ENCODE peak calls at places on chromosome 18, in five cellular contexts. One of them, this sample, is unnamed.

GRCh38 chr18:74268933-74269620 is 22.7 kb downstream of the CYB5A start:
- DNase-seq in spleen: no peak
- DNase-seq in adrenal gland: no peak
- DNase-seq in thyroid gland: no peak
- DNase-seq in uterus: no peak
- DNase-seq in this sample: no peak

GRCh38 chr18:79011300-79011870 is 31.8 kb downstream of the SALL3 start:
- DNase-seq in thyroid gland: no peak
- DNase-seq in uterus: no peak
- DNase-seq in adrenal gland: no peak
- DNase-seq in spleen: no peak
- DNase-seq in this sample: no peak

GRCh38 chr18:36083729-36084128 is 16.4 kb upstream of the RPRD1A start:
- DNase-seq in uterus: no peak
- DNase-seq in thyroid gland: no peak
- DNase-seq in adrenal gland: no peak
- DNase-seq in spleen: no peak
- DNase-seq in this sample: no peak

GRCh38 chr18:75592527-75592926 is 165.0 kb upstream of the SMIM21 start:
- DNase-seq in thyroid gland: no peak
- DNase-seq in adrenal gland: no peak
- DNase-seq in uterus: no peak
- DNase-seq in spleen: no peak
- DNase-seq in this sample: no peak

GRCh38 chr18:48933578-48934399 is 17.0 kb downstream of the SMAD7 start:
- DNase-seq in uterus: no peak
- DNase-seq in thyroid gland: peak
- DNase-seq in adrenal gland: no peak
- DNase-seq in spleen: peak
- DNase-seq in this sample: peak

GRCh38 chr18:57813245-57813644 is 10.1 kb upstream of the ATP8B1 start:
- DNase-seq in uterus: no peak
- DNase-seq in spleen: no peak
- DNase-seq in adrenal gland: no peak
- DNase-seq in thyroid gland: no peak
- DNase-seq in this sample: no peak

GRCh38 chr18:1062592-1062991 is 157.9 kb downstream of the ADCYAP1 start:
- DNase-seq in adrenal gland: no peak
- DNase-seq in thyroid gland: no peak
- DNase-seq in uterus: no peak
- DNase-seq in spleen: no peak
- DNase-seq in this sample: no peak

GRCh38 chr18:50560681-50561629 is 1.1 kb downstream of the MAPK4 start:
- DNase-seq in adrenal gland: peak
- DNase-seq in uterus: no peak
- DNase-seq in spleen: no peak
- DNase-seq in thyroid gland: peak
- DNase-seq in this sample: no peak

GRCh38 chr18:6836331-6836730 is 106.8 kb downstream of the ARHGAP28 start:
- DNase-seq in uterus: no peak
- DNase-seq in thyroid gland: no peak
- DNase-seq in spleen: no peak
- DNase-seq in adrenal gland: no peak
- DNase-seq in this sample: no peak

DNA sequence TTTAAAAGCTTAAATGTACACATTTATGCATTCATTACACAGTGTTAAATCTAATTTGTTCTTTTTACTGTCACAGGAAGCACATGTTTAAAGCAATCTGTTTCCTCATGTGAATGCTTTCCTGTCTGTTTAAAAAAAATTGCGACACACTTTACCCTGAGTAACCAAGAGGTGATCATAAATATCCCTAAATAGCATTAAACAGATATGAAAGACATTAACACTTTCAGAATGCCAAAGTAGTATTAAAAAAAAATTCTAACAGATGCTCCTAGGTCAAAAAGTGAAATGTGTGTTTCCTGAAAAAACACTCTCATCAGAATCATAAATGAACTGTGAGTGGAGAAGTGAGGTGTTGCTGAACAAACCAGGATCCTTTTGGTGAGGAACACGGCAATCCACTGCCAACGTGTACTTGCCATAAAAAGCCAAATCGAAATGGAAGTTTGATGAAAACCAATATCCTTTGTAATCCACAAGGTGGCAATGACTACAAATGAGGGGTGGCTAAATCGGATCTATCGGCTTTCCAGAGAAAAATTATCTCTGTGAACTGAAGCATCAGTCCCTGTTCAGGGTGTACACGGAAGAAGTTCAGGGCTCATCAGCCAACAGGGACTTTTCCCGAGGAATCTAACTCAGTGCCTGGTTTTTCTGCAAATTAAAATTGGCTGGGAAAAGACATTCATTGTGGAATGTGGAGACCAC is 248.9 kb downstream of the TCF4 start:
- DNase-seq in spleen: no peak
- DNase-seq in thyroid gland: no peak
- DNase-seq in adrenal gland: no peak
- DNase-seq in uterus: no peak
- DNase-seq in this sample: no peak
- TF ChIP-seq CTCF in spleen: no peak
- TF ChIP-seq CTCF in thyroid gland: no peak
- TF ChIP-seq CTCF in adrenal gland: peak
- TF ChIP-seq CTCF in uterus: no peak
- TF ChIP-seq CTCF in this sample: no peak

GRCh38 chr18:46601338-46601908 is 55.6 kb downstream of the LOXHD1 start:
- DNase-seq in adrenal gland: no peak
- DNase-seq in thyroid gland: no peak
- DNase-seq in spleen: no peak
- DNase-seq in uterus: no peak
- DNase-seq in this sample: no peak
- H3K4me3 ChIP-seq in adrenal gland: no peak
- H3K4me3 ChIP-seq in thyroid gland: no peak
- H3K4me3 ChIP-seq in spleen: no peak
- H3K4me3 ChIP-seq in uterus: no peak
- H3K4me3 ChIP-seq in this sample: no peak

GRCh38 chr18:59735269-59735860 is 38.1 kb upstream of the CCBE1 start:
- DNase-seq in adrenal gland: no peak
- DNase-seq in spleen: no peak
- DNase-seq in uterus: no peak
- DNase-seq in thyroid gland: peak
- DNase-seq in this sample: no peak

GRCh38 chr18:59736061-59736460 is 38.8 kb upstream of the CCBE1 start:
- DNase-seq in adrenal gland: no peak
- DNase-seq in uterus: no peak
- DNase-seq in thyroid gland: no peak
- DNase-seq in spleen: no peak
- DNase-seq in this sample: no peak

GRCh38 chr18:59733411-59733810 is 36.2 kb upstream of the CCBE1 start:
- DNase-seq in uterus: no peak
- DNase-seq in thyroid gland: no peak
- DNase-seq in adrenal gland: no peak
- DNase-seq in spleen: no peak
- DNase-seq in this sample: no peak

GRCh38 chr18:59740131-59740530 is 42.9 kb upstream of the CCBE1 start:
- DNase-seq in uterus: no peak
- DNase-seq in adrenal gland: no peak
- DNase-seq in thyroid gland: no peak
- DNase-seq in spleen: no peak
- DNase-seq in this sample: no peak

GRCh38 chr18:59737776-59738295 is 40.6 kb upstream of the CCBE1 start:
- DNase-seq in adrenal gland: no peak
- DNase-seq in spleen: no peak
- DNase-seq in thyroid gland: no peak
- DNase-seq in uterus: no peak
- DNase-seq in this sample: no peak
- TF ChIP-seq POLR2A in adrenal gland: no peak
- TF ChIP-seq POLR2A in spleen: no peak
- TF ChIP-seq POLR2A in thyroid gland: no peak
- TF ChIP-seq POLR2A in uterus: no peak
- TF ChIP-seq POLR2A in this sample: no peak

DNA sequence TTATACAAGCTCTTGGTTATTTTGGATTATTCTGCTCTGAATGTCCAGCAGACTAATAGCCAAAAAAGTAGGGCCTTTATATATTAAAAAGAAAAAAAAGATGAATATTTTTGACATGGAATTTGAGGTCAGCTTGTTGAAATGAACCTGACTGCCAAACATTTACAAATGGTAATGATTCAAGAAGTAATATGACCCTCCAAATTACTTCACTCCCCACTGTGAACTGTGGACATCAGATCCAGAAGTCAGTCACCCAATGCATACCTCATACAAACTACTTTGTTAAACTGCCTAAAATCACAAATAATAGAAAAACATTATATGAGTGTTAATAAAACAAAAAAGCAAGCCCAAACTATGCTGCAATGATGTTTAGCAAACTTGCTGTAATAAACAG is 10.0 kb downstream of the EPG5 start:
- DNase-seq in spleen: no peak
- DNase-seq in uterus: no peak
- DNase-seq in thyroid gland: no peak
- DNase-seq in adrenal gland: no peak
- DNase-seq in this sample: no peak
- TF ChIP-seq CTCF in spleen: no peak
- TF ChIP-seq CTCF in uterus: no peak
- TF ChIP-seq CTCF in thyroid gland: no peak
- TF ChIP-seq CTCF in adrenal gland: no peak
- TF ChIP-seq CTCF in this sample: no peak

DNA sequence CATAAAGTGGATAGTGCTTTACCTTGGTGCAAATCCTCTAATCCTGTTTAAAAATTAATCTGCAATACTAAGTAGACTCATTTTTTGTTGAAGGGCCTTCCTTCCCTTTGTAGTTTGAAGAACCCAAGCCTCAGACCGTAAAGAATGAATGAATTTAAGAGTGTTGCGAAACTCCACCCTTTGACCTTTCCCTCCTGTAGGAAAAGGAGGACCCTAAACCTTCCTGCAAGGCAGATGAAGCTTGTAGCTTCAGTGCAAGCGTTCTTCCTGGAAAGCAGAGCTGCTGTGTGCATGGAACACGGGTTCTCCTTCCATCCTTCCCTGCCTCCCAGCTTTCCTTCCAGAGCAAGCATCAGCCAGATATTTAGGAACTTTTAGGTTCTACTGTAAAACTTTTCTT is 1.7 kb downstream of the IMPA2 start:
- DNase-seq in adrenal gland: no peak
- DNase-seq in uterus: no peak
- DNase-seq in thyroid gland: no peak
- DNase-seq in spleen: no peak
- DNase-seq in this sample: no peak
- H3K4me3 ChIP-seq in adrenal gland: no peak
- H3K4me3 ChIP-seq in uterus: no peak
- H3K4me3 ChIP-seq in thyroid gland: no peak
- H3K4me3 ChIP-seq in spleen: no peak
- H3K4me3 ChIP-seq in this sample: no peak

GRCh38 chr18:34493099-34493544 is 217.0 kb upstream of the DTNA start:
- DNase-seq in spleen: peak
- DNase-seq in adrenal gland: peak
- DNase-seq in thyroid gland: peak
- DNase-seq in uterus: peak
- DNase-seq in this sample: peak
- TF ChIP-seq POLR2A in spleen: no peak
- TF ChIP-seq POLR2A in adrenal gland: no peak
- TF ChIP-seq POLR2A in thyroid gland: peak
- TF ChIP-seq POLR2A in uterus: no peak
- TF ChIP-seq POLR2A in this sample: no peak

DNA sequence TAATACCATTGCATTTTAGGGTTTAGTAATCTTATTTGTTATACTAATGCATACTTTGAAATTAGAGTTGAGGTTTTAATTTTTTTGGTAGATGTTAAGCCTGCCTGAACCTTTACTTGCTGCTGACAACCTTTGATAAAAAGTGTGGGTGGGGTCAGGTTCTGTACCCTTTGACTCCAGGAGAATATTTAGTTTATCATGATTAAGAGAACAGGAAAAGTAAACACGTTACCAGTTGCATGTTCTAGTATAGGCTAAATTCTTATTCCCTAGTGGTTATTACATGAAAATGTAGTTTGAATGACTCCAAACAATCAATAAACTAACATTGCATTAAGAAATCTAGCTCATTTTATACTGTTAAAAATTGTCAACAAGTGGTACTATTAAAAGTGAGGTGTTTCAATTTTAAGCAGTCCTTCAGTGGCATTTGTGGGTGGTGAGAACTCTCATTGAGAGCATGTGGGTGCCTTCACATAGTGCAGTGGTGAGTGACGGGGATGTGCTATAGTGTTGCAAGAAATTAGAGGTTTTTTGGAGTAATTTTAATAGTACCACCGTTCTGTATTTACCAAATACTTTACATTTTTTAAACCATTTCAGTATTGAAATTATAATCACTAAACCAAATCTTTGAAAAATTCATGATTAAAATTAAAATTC is 29.9 kb downstream of the PHLPP1 start:
- DNase-seq in uterus: no peak
- DNase-seq in adrenal gland: no peak
- DNase-seq in spleen: no peak
- DNase-seq in thyroid gland: no peak
- DNase-seq in this sample: no peak
- TF ChIP-seq CTCF in uterus: no peak
- TF ChIP-seq CTCF in adrenal gland: no peak
- TF ChIP-seq CTCF in spleen: no peak
- TF ChIP-seq CTCF in thyroid gland: no peak
- TF ChIP-seq CTCF in this sample: no peak

GRCh38 chr18:5490753-5491240 is 53.0 kb downstream of the EPB41L3 start:
- DNase-seq in thyroid gland: no peak
- DNase-seq in spleen: no peak
- DNase-seq in uterus: no peak
- DNase-seq in adrenal gland: no peak
- DNase-seq in this sample: no peak

DNA sequence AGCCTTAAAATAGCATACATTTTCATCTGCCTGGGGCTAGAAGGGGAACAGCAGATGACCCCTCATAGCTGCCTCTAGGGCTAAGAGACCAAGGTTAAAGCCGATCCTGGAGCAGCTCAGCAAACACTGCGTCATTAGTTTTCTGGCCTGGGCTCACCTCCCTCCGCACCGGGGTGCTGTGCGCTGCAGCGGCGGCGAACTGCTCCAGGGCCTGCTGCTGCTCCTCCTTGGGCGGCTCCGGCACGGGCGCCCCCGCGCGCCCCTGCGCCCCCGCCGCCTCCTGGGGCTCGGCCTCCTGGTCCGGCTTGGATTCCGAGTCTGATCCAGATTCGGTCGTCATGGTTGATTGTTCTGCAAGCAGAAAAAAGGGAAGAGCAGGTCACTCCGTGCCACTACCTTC is 55.0 kb downstream of the EPB41L3 start:
- DNase-seq in thyroid gland: no peak
- DNase-seq in adrenal gland: peak
- DNase-seq in uterus: no peak
- DNase-seq in spleen: no peak
- DNase-seq in this sample: peak
- H3K4me3 ChIP-seq in thyroid gland: no peak
- H3K4me3 ChIP-seq in adrenal gland: no peak
- H3K4me3 ChIP-seq in uterus: no peak
- H3K4me3 ChIP-seq in spleen: no peak
- H3K4me3 ChIP-seq in this sample: peak

This sample was measured in ovary.